ENCODE peak calls at places on chromosomes 11 and 22, in six cellular contexts. Y, E, P, O, I and F are unnamed samples.

GRCh38 chr11:122187373-122188165 is 71.6 kb upstream of the BLID start:
- DNase-seq in P (no peak), Y (no peak), E (no peak), I (no peak), O (no peak), F (no peak)

GRCh38 chr11:132959663-132960062 is 572.6 kb downstream of the OPCML start:
- DNase-seq in E (no peak), O (no peak), Y (no peak), I (no peak), P (no peak), F (no peak)

GRCh38 chr22:21947040-21948014 is 5.3 kb downstream of the PPM1F start:
- DNase-seq in Y (no peak), P (no peak), O (peak; percentile 75), I (no peak), E (no peak), F (no peak)

GRCh38 chr11:111735262-111736116 is 30.7 kb downstream of the PPP2R1B start:
- DNase-seq in Y (peak; percentile 88), I (peak; percentile 90), E (peak; percentile 57), O (peak; percentile 99), P (no peak), F (peak; percentile 63)

GRCh38 chr11:30917859-30918478 is 331.8 kb upstream of the MPPED2 start:
- DNase-seq in I (no peak), O (peak; percentile 67), Y (peak; percentile 15), E (no peak), P (no peak), F (no peak)

GRCh38 chr11:117780456-117780855 is 16.6 kb downstream of the DSCAML1 start:
- DNase-seq in Y (no peak), I (no peak), P (no peak), O (no peak), E (no peak), F (no peak)

GRCh38 chr11:105824494-105825013 is 197.5 kb downstream of the MSANTD4 start:
- DNase-seq in P (no peak), O (no peak), Y (no peak), I (no peak), E (no peak), F (no peak)

GRCh38 chr11:114384487-114384886 is 15.8 kb downstream of the C11orf71 start:
- DNase-seq in E (no peak), Y (no peak), P (no peak), O (no peak), I (no peak), F (no peak)

GRCh38 chr11:93291889-93292288 is 38.7 kb upstream of the DEUP1 start:
- DNase-seq in E (no peak), P (no peak), I (no peak), O (no peak), Y (no peak), F (no peak)

GRCh38 chr11:60208146-60208895 is 25.4 kb upstream of the MS4A6A start:
- DNase-seq in O (no peak), E (no peak), I (no peak), Y (no peak), P (no peak), F (no peak)

GRCh38 chr22:35598396-35598710 is 18.8 kb downstream of the MB start:
- DNase-seq in P (no peak), I (no peak), O (no peak), E (no peak), Y (no peak), F (no peak)

GRCh38 chr11:3674189-3674588 is 3.0 kb upstream of the CHRNA10 start:
- DNase-seq in E (no peak), Y (no peak), I (no peak), P (no peak), O (peak; percentile 64), F (no peak)

GRCh38 chr11:68973219-68973618 is 7.6 kb downstream of the MRGPRD start:
- DNase-seq in Y (no peak), E (no peak), O (no peak), I (no peak), P (no peak), F (no peak)

GRCh38 chr22:45201678-45202332 is 38.1 kb downstream of the NUP50 start:
- DNase-seq in Y (no peak), E (no peak), O (no peak), P (no peak), I (no peak), F (no peak)

GRCh38 chr22:37282385-37282677 is at the start of gene CYTH4:
- DNase-seq in E (peak; percentile 55), P (no peak), I (peak; percentile 68), Y (peak; percentile 43), O (no peak), F (peak; percentile 68)

GRCh38 chr11:125293596-125293995 is 129.0 kb downstream of the PKNOX2 start:
- DNase-seq in P (no peak), I (no peak), O (no peak), E (no peak), Y (no peak), F (no peak)

GRCh38 chr11:112795142-112795815 is 165.9 kb upstream of the NCAM1 start:
- DNase-seq in P (no peak), O (peak; percentile 76), Y (no peak), I (no peak), E (peak; percentile 34), F (no peak)

GRCh38 chr11:19474954-19475811 is 234.4 kb upstream of the E2F8 start:
- DNase-seq in O (no peak), Y (no peak), P (peak; percentile 76), I (no peak), E (no peak), F (no peak)

GRCh38 chr22:41478473-41478872 is 9.6 kb downstream of the ACO2 start:
- DNase-seq in I (no peak), E (no peak), P (peak; percentile 35), Y (no peak), O (no peak), F (no peak)

GRCh38 chr11:122207505-122207904 is 91.5 kb upstream of the BLID start:
- DNase-seq in E (no peak), I (no peak), O (peak; percentile 68), P (no peak), Y (peak; percentile 20), F (no peak)

GRCh38 chr22:18032455-18033101 is 8.2 kb upstream of the MICAL3 start:
- DNase-seq in E (no peak), O (peak; percentile 95), P (no peak), Y (no peak), I (no peak), F (no peak)

GRCh38 chr11:133153031-133153430 is 379.3 kb downstream of the OPCML start:
- DNase-seq in P (no peak), Y (no peak), I (no peak), O (no peak), E (no peak), F (no peak)

GRCh38 chr11:130786987-130787688 is 129.1 kb downstream of the SNX19 start:
- DNase-seq in P (no peak), E (no peak), O (peak; percentile 30), Y (no peak), I (no peak), F (no peak)

GRCh38 chr22:20249797-20250354 is 18.2 kb downstream of the RTN4R start:
- DNase-seq in Y (no peak), P (no peak), O (peak; percentile 67), I (peak; percentile 86), E (no peak), F (no peak)

GRCh38 chr22:36776722-36777121 is 803 bp upstream of the IFT27 start:
- DNase-seq in P (no peak), O (no peak), I (no peak), Y (no peak), E (peak; percentile 25), F (no peak)

GRCh38 chr11:117950999-117951961 is 22.1 kb upstream of the TMPRSS13 start:
- DNase-seq in E (no peak), O (no peak), Y (no peak), P (no peak), I (no peak), F (peak; percentile 26)

GRCh38 chr22:46547179-46547882 is 9.9 kb upstream of the CELSR1 start:
- DNase-seq in I (peak; percentile 73), Y (peak; percentile 58), E (no peak), P (no peak), O (peak; percentile 96), F (no peak)

GRCh38 chr22:17108256-17109112 is 12.7 kb downstream of the TMEM121B start:
- DNase-seq in I (no peak), Y (no peak), P (no peak), E (no peak), O (no peak), F (no peak)

GRCh38 chr11:44831605-44832394 is 105.0 kb downstream of the TSPAN18 start:
- DNase-seq in O (peak; percentile 27), P (no peak), I (no peak), E (no peak), Y (no peak), F (no peak)

GRCh38 chr11:48001438-48002021 is 21.2 kb downstream of the PTPRJ start:
- DNase-seq in P (no peak), E (no peak), O (peak; percentile 73), I (no peak), Y (no peak), F (no peak)

GRCh38 chr11:75346912-75347647 is 4.4 kb downstream of the ARRB1 start:
- DNase-seq in I (peak; percentile 41), E (peak; percentile 52), P (no peak), O (peak; percentile 63), Y (no peak), F (peak; percentile 54)

GRCh38 chr11:12224537-12224893 is 114.1 kb downstream of the MICAL2 start:
- DNase-seq in I (peak; percentile 74), P (peak; percentile 65), O (no peak), Y (peak; percentile 76), E (peak; percentile 64), F (peak; percentile 71)

GRCh38 chr11:43577566-43578264 is 102.8 kb upstream of the HSD17B12 start:
- DNase-seq in Y (no peak), I (no peak), E (no peak), O (no peak), P (no peak), F (no peak)

GRCh38 chr11:72935705-72936104 is 121.5 kb downstream of the ATG16L2 start:
- DNase-seq in O (no peak), E (no peak), P (no peak), I (no peak), Y (no peak), F (no peak)
- H3K4me1 ChIP-seq in O (peaks cover 14% of the 10 kb centered on the region), E (no peaks in the 10 kb centered on the region), P (no peaks in the 10 kb centered on the region), I (peaks cover 15% of the 10 kb centered on the region), Y (peaks cover 16% of the 10 kb centered on the region), F (peaks cover 16% of the 10 kb centered on the region)

GRCh38 chr11:61893981-61894380 is 2.6 kb upstream of the FADS3 start:
- DNase-seq in I (no peak), Y (no peak), O (peak; percentile 91), P (no peak), E (no peak), F (no peak)
- H3K4me1 ChIP-seq in I (peaks cover 12% of the 10 kb centered on the region), Y (peaks cover 18% of the 10 kb centered on the region), O (peaks cover 6% of the 10 kb centered on the region), P (peaks cover 7% of the 10 kb centered on the region), E (peaks cover 6% of the 10 kb centered on the region), F (peaks cover 6% of the 10 kb centered on the region)

GRCh38 chr11:6738590-6738989 is 33.2 kb downstream of the OR2AG2 start:
- DNase-seq in Y (no peak), P (no peak), E (no peak), I (no peak), O (no peak), F (no peak)
- H3K4me1 ChIP-seq in Y (no peaks in the 10 kb centered on the region), P (peaks cover 24% of the 10 kb centered on the region), E (no peaks in the 10 kb centered on the region), I (no peaks in the 10 kb centered on the region), O (peaks cover 7% of the 10 kb centered on the region), F (no peaks in the 10 kb centered on the region)

GRCh38 chr11:87859583-87859982 is 315.7 kb downstream of the RAB38 start:
- DNase-seq in I (no peak), Y (no peak), P (no peak), E (no peak), O (no peak), F (no peak)
- H3K4me1 ChIP-seq in I (no peaks in the 10 kb centered on the region), Y (no peaks in the 10 kb centered on the region), P (no peaks in the 10 kb centered on the region), E (no peaks in the 10 kb centered on the region), O (no peaks in the 10 kb centered on the region), F (no peaks in the 10 kb centered on the region)